ENCODE peak calls at places on chromosomes 13 and 19, in seven cellular contexts. One of them, this sample, is unnamed.

GRCh38 chr19:37979547-37980082 is 72.6 kb downstream of the SIPA1L3 start:
- DNase-seq in activated CD8-positive, alpha-beta memory T cell treated with anti-CD3 and anti-CD28 coated beads for 1 hour: no peak
- DNase-seq in heart right ventricle: no peak
- DNase-seq in midbrain: no peak
- DNase-seq in fibroblast of pulmonary artery: no peak
- DNase-seq in DMS153: no peak
- DNase-seq in activated CD4-positive, alpha-beta T cell treated with anti-CD3 and anti-CD28 coated beads, Interleukin-2, amount 10 ng/mL, durations not matched to agents 7 days and 5 days: no peak
- DNase-seq in this sample: peak

GRCh38 chr13:94408300-94409036 is 71.0 kb downstream of the DCT start:
- DNase-seq in activated CD8-positive, alpha-beta memory T cell treated with anti-CD3 and anti-CD28 coated beads for 1 hour: no peak
- DNase-seq in heart right ventricle: no peak
- DNase-seq in midbrain: no peak
- DNase-seq in fibroblast of pulmonary artery: no peak
- DNase-seq in DMS153: no peak
- DNase-seq in activated CD4-positive, alpha-beta T cell treated with anti-CD3 and anti-CD28 coated beads, Interleukin-2, amount 10 ng/mL, durations not matched to agents 7 days and 5 days: no peak
- DNase-seq in this sample: no peak

GRCh38 chr19:7687177-7687576 is 6.5 kb downstream of the TRAPPC5 start:
- DNase-seq in activated CD8-positive, alpha-beta memory T cell treated with anti-CD3 and anti-CD28 coated beads for 1 hour: no peak
- DNase-seq in heart right ventricle: no peak
- DNase-seq in midbrain: no peak
- DNase-seq in fibroblast of pulmonary artery: no peak
- DNase-seq in DMS153: no peak
- DNase-seq in activated CD4-positive, alpha-beta T cell treated with anti-CD3 and anti-CD28 coated beads, Interleukin-2, amount 10 ng/mL, durations not matched to agents 7 days and 5 days: no peak
- DNase-seq in this sample: no peak

GRCh38 chr13:33276581-33276980 is 9.0 kb downstream of the STARD13 start:
- DNase-seq in activated CD8-positive, alpha-beta memory T cell treated with anti-CD3 and anti-CD28 coated beads for 1 hour: no peak
- DNase-seq in heart right ventricle: no peak
- DNase-seq in midbrain: peak
- DNase-seq in fibroblast of pulmonary artery: peak
- DNase-seq in DMS153: no peak
- DNase-seq in activated CD4-positive, alpha-beta T cell treated with anti-CD3 and anti-CD28 coated beads, Interleukin-2, amount 10 ng/mL, durations not matched to agents 7 days and 5 days: no peak
- DNase-seq in this sample: no peak

GRCh38 chr13:46577656-46578589 is 25.0 kb downstream of the LRCH1 start:
- DNase-seq in activated CD8-positive, alpha-beta memory T cell treated with anti-CD3 and anti-CD28 coated beads for 1 hour: no peak
- DNase-seq in heart right ventricle: no peak
- DNase-seq in midbrain: no peak
- DNase-seq in fibroblast of pulmonary artery: no peak
- DNase-seq in DMS153: peak
- DNase-seq in activated CD4-positive, alpha-beta T cell treated with anti-CD3 and anti-CD28 coated beads, Interleukin-2, amount 10 ng/mL, durations not matched to agents 7 days and 5 days: no peak
- DNase-seq in this sample: no peak

GRCh38 chr19:6987850-6988249 is 33.4 kb downstream of the MBD3L2B start:
- DNase-seq in activated CD8-positive, alpha-beta memory T cell treated with anti-CD3 and anti-CD28 coated beads for 1 hour: no peak
- DNase-seq in heart right ventricle: no peak
- DNase-seq in midbrain: no peak
- DNase-seq in fibroblast of pulmonary artery: no peak
- DNase-seq in DMS153: no peak
- DNase-seq in activated CD4-positive, alpha-beta T cell treated with anti-CD3 and anti-CD28 coated beads, Interleukin-2, amount 10 ng/mL, durations not matched to agents 7 days and 5 days: no peak
- DNase-seq in this sample: no peak

GRCh38 chr19:46426035-46426505 is 2.7 kb downstream of the PNMA8C start:
- DNase-seq in activated CD8-positive, alpha-beta memory T cell treated with anti-CD3 and anti-CD28 coated beads for 1 hour: no peak
- DNase-seq in heart right ventricle: no peak
- DNase-seq in midbrain: no peak
- DNase-seq in fibroblast of pulmonary artery: no peak
- DNase-seq in DMS153: no peak
- DNase-seq in activated CD4-positive, alpha-beta T cell treated with anti-CD3 and anti-CD28 coated beads, Interleukin-2, amount 10 ng/mL, durations not matched to agents 7 days and 5 days: no peak
- DNase-seq in this sample: peak

GRCh38 chr13:38180100-38180499 is 169.6 kb upstream of the UFM1 start:
- DNase-seq in activated CD8-positive, alpha-beta memory T cell treated with anti-CD3 and anti-CD28 coated beads for 1 hour: no peak
- DNase-seq in heart right ventricle: no peak
- DNase-seq in midbrain: no peak
- DNase-seq in fibroblast of pulmonary artery: peak
- DNase-seq in DMS153: no peak
- DNase-seq in activated CD4-positive, alpha-beta T cell treated with anti-CD3 and anti-CD28 coated beads, Interleukin-2, amount 10 ng/mL, durations not matched to agents 7 days and 5 days: no peak
- DNase-seq in this sample: no peak

GRCh38 chr19:29812080-29812880 is 489 bp downstream of the CCNE1 start:
- DNase-seq in activated CD8-positive, alpha-beta memory T cell treated with anti-CD3 and anti-CD28 coated beads for 1 hour: peak
- DNase-seq in heart right ventricle: no peak
- DNase-seq in midbrain: no peak
- DNase-seq in fibroblast of pulmonary artery: no peak
- DNase-seq in DMS153: no peak
- DNase-seq in activated CD4-positive, alpha-beta T cell treated with anti-CD3 and anti-CD28 coated beads, Interleukin-2, amount 10 ng/mL, durations not matched to agents 7 days and 5 days: peak
- DNase-seq in this sample: no peak

GRCh38 chr13:99275093-99275469 is 16.9 kb upstream of the GPR18 start:
- DNase-seq in activated CD8-positive, alpha-beta memory T cell treated with anti-CD3 and anti-CD28 coated beads for 1 hour: no peak
- DNase-seq in heart right ventricle: no peak
- DNase-seq in midbrain: no peak
- DNase-seq in fibroblast of pulmonary artery: peak
- DNase-seq in DMS153: no peak
- DNase-seq in activated CD4-positive, alpha-beta T cell treated with anti-CD3 and anti-CD28 coated beads, Interleukin-2, amount 10 ng/mL, durations not matched to agents 7 days and 5 days: peak
- DNase-seq in this sample: no peak

GRCh38 chr13:111556496-111556895 is 236.1 kb downstream of the TEX29 start:
- DNase-seq in activated CD8-positive, alpha-beta memory T cell treated with anti-CD3 and anti-CD28 coated beads for 1 hour: no peak
- DNase-seq in heart right ventricle: no peak
- DNase-seq in midbrain: no peak
- DNase-seq in fibroblast of pulmonary artery: no peak
- DNase-seq in DMS153: no peak
- DNase-seq in activated CD4-positive, alpha-beta T cell treated with anti-CD3 and anti-CD28 coated beads, Interleukin-2, amount 10 ng/mL, durations not matched to agents 7 days and 5 days: no peak
- DNase-seq in this sample: no peak

GRCh38 chr19:39795001-39795400 is 16.3 kb downstream of the LEUTX start:
- DNase-seq in activated CD8-positive, alpha-beta memory T cell treated with anti-CD3 and anti-CD28 coated beads for 1 hour: no peak
- DNase-seq in heart right ventricle: no peak
- DNase-seq in midbrain: no peak
- DNase-seq in fibroblast of pulmonary artery: no peak
- DNase-seq in DMS153: no peak
- DNase-seq in activated CD4-positive, alpha-beta T cell treated with anti-CD3 and anti-CD28 coated beads, Interleukin-2, amount 10 ng/mL, durations not matched to agents 7 days and 5 days: no peak
- DNase-seq in this sample: no peak

GRCh38 chr13:84994582-84994981 is 804.6 kb downstream of the SLITRK6 start:
- DNase-seq in activated CD8-positive, alpha-beta memory T cell treated with anti-CD3 and anti-CD28 coated beads for 1 hour: no peak
- DNase-seq in heart right ventricle: no peak
- DNase-seq in midbrain: no peak
- DNase-seq in fibroblast of pulmonary artery: no peak
- DNase-seq in DMS153: no peak
- DNase-seq in activated CD4-positive, alpha-beta T cell treated with anti-CD3 and anti-CD28 coated beads, Interleukin-2, amount 10 ng/mL, durations not matched to agents 7 days and 5 days: no peak
- DNase-seq in this sample: peak

GRCh38 chr19:15551183-15552004 is 43.1 kb downstream of the CYP4F22 start:
- DNase-seq in activated CD8-positive, alpha-beta memory T cell treated with anti-CD3 and anti-CD28 coated beads for 1 hour: peak
- DNase-seq in heart right ventricle: no peak
- DNase-seq in midbrain: no peak
- DNase-seq in fibroblast of pulmonary artery: peak
- DNase-seq in DMS153: peak
- DNase-seq in activated CD4-positive, alpha-beta T cell treated with anti-CD3 and anti-CD28 coated beads, Interleukin-2, amount 10 ng/mL, durations not matched to agents 7 days and 5 days: peak
- DNase-seq in this sample: peak

GRCh38 chr13:109572389-109572788 is 214.0 kb downstream of the IRS2 start:
- DNase-seq in activated CD8-positive, alpha-beta memory T cell treated with anti-CD3 and anti-CD28 coated beads for 1 hour: no peak
- DNase-seq in heart right ventricle: no peak
- DNase-seq in midbrain: no peak
- DNase-seq in fibroblast of pulmonary artery: no peak
- DNase-seq in DMS153: no peak
- DNase-seq in activated CD4-positive, alpha-beta T cell treated with anti-CD3 and anti-CD28 coated beads, Interleukin-2, amount 10 ng/mL, durations not matched to agents 7 days and 5 days: no peak
- DNase-seq in this sample: no peak

GRCh38 chr19:11425719-11426457 is 6.8 kb upstream of the RGL3 start:
- DNase-seq in activated CD8-positive, alpha-beta memory T cell treated with anti-CD3 and anti-CD28 coated beads for 1 hour: no peak
- DNase-seq in heart right ventricle: no peak
- DNase-seq in midbrain: no peak
- DNase-seq in fibroblast of pulmonary artery: no peak
- DNase-seq in DMS153: no peak
- DNase-seq in activated CD4-positive, alpha-beta T cell treated with anti-CD3 and anti-CD28 coated beads, Interleukin-2, amount 10 ng/mL, durations not matched to agents 7 days and 5 days: no peak
- DNase-seq in this sample: no peak

GRCh38 chr13:48493076-48493765 is 39.7 kb downstream of the RCBTB2 start:
- DNase-seq in activated CD8-positive, alpha-beta memory T cell treated with anti-CD3 and anti-CD28 coated beads for 1 hour: no peak
- DNase-seq in heart right ventricle: no peak
- DNase-seq in midbrain: no peak
- DNase-seq in fibroblast of pulmonary artery: peak
- DNase-seq in DMS153: no peak
- DNase-seq in activated CD4-positive, alpha-beta T cell treated with anti-CD3 and anti-CD28 coated beads, Interleukin-2, amount 10 ng/mL, durations not matched to agents 7 days and 5 days: no peak
- DNase-seq in this sample: no peak

GRCh38 chr13:22041741-22042140 is 370.9 kb downstream of the FGF9 start:
- DNase-seq in activated CD8-positive, alpha-beta memory T cell treated with anti-CD3 and anti-CD28 coated beads for 1 hour: no peak
- DNase-seq in heart right ventricle: no peak
- DNase-seq in midbrain: no peak
- DNase-seq in fibroblast of pulmonary artery: no peak
- DNase-seq in DMS153: no peak
- DNase-seq in activated CD4-positive, alpha-beta T cell treated with anti-CD3 and anti-CD28 coated beads, Interleukin-2, amount 10 ng/mL, durations not matched to agents 7 days and 5 days: no peak
- DNase-seq in this sample: no peak

GRCh38 chr13:34124912-34125311 is 307.0 kb downstream of the RFC3 start:
- DNase-seq in activated CD8-positive, alpha-beta memory T cell treated with anti-CD3 and anti-CD28 coated beads for 1 hour: no peak
- DNase-seq in heart right ventricle: no peak
- DNase-seq in midbrain: no peak
- DNase-seq in fibroblast of pulmonary artery: no peak
- DNase-seq in DMS153: peak
- DNase-seq in activated CD4-positive, alpha-beta T cell treated with anti-CD3 and anti-CD28 coated beads, Interleukin-2, amount 10 ng/mL, durations not matched to agents 7 days and 5 days: no peak
- DNase-seq in this sample: no peak

GRCh38 chr13:64453831-64454230 is 2776.3 kb downstream of the PCDH9 start:
- DNase-seq in activated CD8-positive, alpha-beta memory T cell treated with anti-CD3 and anti-CD28 coated beads for 1 hour: no peak
- DNase-seq in heart right ventricle: no peak
- DNase-seq in midbrain: no peak
- DNase-seq in fibroblast of pulmonary artery: no peak
- DNase-seq in DMS153: no peak
- DNase-seq in activated CD4-positive, alpha-beta T cell treated with anti-CD3 and anti-CD28 coated beads, Interleukin-2, amount 10 ng/mL, durations not matched to agents 7 days and 5 days: no peak
- DNase-seq in this sample: no peak

GRCh38 chr13:113021391-113021790 is 52.4 kb downstream of the MCF2L start:
- DNase-seq in activated CD8-positive, alpha-beta memory T cell treated with anti-CD3 and anti-CD28 coated beads for 1 hour: no peak
- DNase-seq in heart right ventricle: no peak
- DNase-seq in midbrain: no peak
- DNase-seq in fibroblast of pulmonary artery: no peak
- DNase-seq in DMS153: no peak
- DNase-seq in activated CD4-positive, alpha-beta T cell treated with anti-CD3 and anti-CD28 coated beads, Interleukin-2, amount 10 ng/mL, durations not matched to agents 7 days and 5 days: no peak
- DNase-seq in this sample: no peak

GRCh38 chr13:99540530-99540929 is 39.3 kb downstream of the TM9SF2 start:
- DNase-seq in activated CD8-positive, alpha-beta memory T cell treated with anti-CD3 and anti-CD28 coated beads for 1 hour: no peak
- DNase-seq in heart right ventricle: no peak
- DNase-seq in midbrain: no peak
- DNase-seq in fibroblast of pulmonary artery: no peak
- DNase-seq in DMS153: no peak
- DNase-seq in activated CD4-positive, alpha-beta T cell treated with anti-CD3 and anti-CD28 coated beads, Interleukin-2, amount 10 ng/mL, durations not matched to agents 7 days and 5 days: no peak
- DNase-seq in this sample: no peak

GRCh38 chr13:40895715-40896184 is 106.3 kb downstream of the SLC25A15 start:
- DNase-seq in activated CD8-positive, alpha-beta memory T cell treated with anti-CD3 and anti-CD28 coated beads for 1 hour: no peak
- DNase-seq in heart right ventricle: no peak
- DNase-seq in midbrain: peak
- DNase-seq in fibroblast of pulmonary artery: no peak
- DNase-seq in DMS153: no peak
- DNase-seq in activated CD4-positive, alpha-beta T cell treated with anti-CD3 and anti-CD28 coated beads, Interleukin-2, amount 10 ng/mL, durations not matched to agents 7 days and 5 days: no peak
- DNase-seq in this sample: no peak

GRCh38 chr13:52161193-52161646 is 1.8 kb upstream of the NEK3 start:
- DNase-seq in activated CD8-positive, alpha-beta memory T cell treated with anti-CD3 and anti-CD28 coated beads for 1 hour: no peak
- DNase-seq in heart right ventricle: no peak
- DNase-seq in midbrain: no peak
- DNase-seq in fibroblast of pulmonary artery: no peak
- DNase-seq in DMS153: no peak
- DNase-seq in activated CD4-positive, alpha-beta T cell treated with anti-CD3 and anti-CD28 coated beads, Interleukin-2, amount 10 ng/mL, durations not matched to agents 7 days and 5 days: no peak
- DNase-seq in this sample: no peak

GRCh38 chr13:20716951-20717350 is 13.5 kb downstream of the IL17D start:
- DNase-seq in activated CD8-positive, alpha-beta memory T cell treated with anti-CD3 and anti-CD28 coated beads for 1 hour: no peak
- DNase-seq in heart right ventricle: no peak
- DNase-seq in midbrain: no peak
- DNase-seq in fibroblast of pulmonary artery: no peak
- DNase-seq in DMS153: no peak
- DNase-seq in activated CD4-positive, alpha-beta T cell treated with anti-CD3 and anti-CD28 coated beads, Interleukin-2, amount 10 ng/mL, durations not matched to agents 7 days and 5 days: no peak
- DNase-seq in this sample: no peak